ENCODE peak calls at places on chromosomes 1 and 21, in seven cellular contexts. U is CD8-positive, alpha-beta T cell; J is ascending aorta; C is A549; Y is heart right ventricle; H is esophagus muscularis mucosa; S is cardiac muscle cell. R is an unnamed sample. For H3K9me3, the result is how much of the 10 kb centered on the place peaks cover.

GRCh38 chr1:234683856-234684632 is 74.1 kb upstream of the IRF2BP2 start:
- DNase-seq in S (peak), H (peak), Y (no peak), J (no peak), C (peak), U (no peak), R (peak)

GRCh38 chr1:232991238-232991637 is 40.8 kb downstream of the NTPCR start:
- DNase-seq in C (no peak), S (no peak), H (no peak), U (no peak), Y (no peak), J (no peak), R (no peak)

GRCh38 chr1:16459503-16459902 is 19.0 kb downstream of the NECAP2 start:
- DNase-seq in Y (no peak), S (no peak), J (no peak), H (no peak), C (no peak), U (no peak), R (no peak)

GRCh38 chr1:58813361-58813760 is 29.5 kb upstream of the JUN start:
- DNase-seq in H (no peak), S (no peak), Y (no peak), C (no peak), J (no peak), U (no peak), R (no peak)

GRCh38 chr1:61459345-61459744 is 265.6 kb downstream of the TM2D1 start:
- DNase-seq in C (no peak), S (no peak), J (no peak), H (no peak), U (no peak), Y (no peak), R (no peak)

GRCh38 chr1:23074012-23074411 is 54.7 kb downstream of the KDM1A start:
- DNase-seq in U (no peak), S (no peak), J (no peak), H (no peak), C (no peak), Y (no peak), R (no peak)

GRCh38 chr1:53622531-53622930 is 116.4 kb downstream of the GLIS1 start:
- DNase-seq in U (no peak), H (no peak), S (no peak), J (no peak), C (no peak), Y (no peak), R (no peak)

GRCh38 chr21:45431781-45432572 is 27.0 kb downstream of the COL18A1 start:
- DNase-seq in H (no peak), S (no peak), Y (no peak), C (no peak), U (no peak), J (no peak), R (no peak)

GRCh38 chr1:53737648-53738204 is 1.2 kb downstream of the GLIS1 start:
- DNase-seq in U (no peak), H (no peak), J (no peak), Y (peak), S (no peak), C (no peak), R (no peak)

GRCh38 chr1:34800214-34800613 is 7.4 kb downstream of the GJA4 start:
- DNase-seq in U (no peak), H (no peak), S (peak), Y (no peak), C (no peak), J (no peak), R (no peak)

GRCh38 chr1:116680752-116681151 is 13.2 kb upstream of the IGSF3 start:
- DNase-seq in J (no peak), C (no peak), S (no peak), H (no peak), Y (no peak), U (no peak), R (no peak)

GRCh38 chr21:39041815-39042214 is 141.4 kb downstream of the PSMG1 start:
- DNase-seq in Y (no peak), J (no peak), C (no peak), H (no peak), S (no peak), U (no peak), R (no peak)

GRCh38 chr1:63323866-63324778 is 1.8 kb downstream of the FOXD3 start:
- DNase-seq in U (no peak), J (no peak), C (no peak), Y (no peak), H (no peak), S (no peak), R (no peak)

GRCh38 chr1:6473156-6473555 is 7.2 kb upstream of the TNFRSF25 start:
- DNase-seq in U (no peak), S (no peak), Y (no peak), J (no peak), C (no peak), H (no peak), R (no peak)

GRCh38 chr1:15172405-15173259 is 19.1 kb downstream of the TMEM51 start:
- DNase-seq in J (no peak), S (peak), C (no peak), U (no peak), H (no peak), Y (no peak), R (no peak)

GRCh38 chr1:78760858-78761257 is 111.2 kb downstream of the IFI44 start:
- DNase-seq in C (peak), U (no peak), J (no peak), H (no peak), Y (no peak), S (no peak), R (no peak)

GRCh38 chr1:205535866-205536758 is 31.6 kb downstream of the CDK18 start:
- DNase-seq in S (no peak), C (no peak), H (no peak), Y (no peak), J (no peak), U (no peak), R (no peak)

GRCh38 chr1:221035680-221036153 is 156.5 kb downstream of the HLX start:
- DNase-seq in C (no peak), Y (no peak), H (no peak), S (peak), J (no peak), U (no peak), R (no peak)

GRCh38 chr21:35525443-35525842 is 476.3 kb upstream of the RUNX1 start:
- DNase-seq in Y (no peak), U (no peak), H (no peak), J (no peak), S (no peak), C (no peak), R (no peak)

GRCh38 chr1:157193702-157194391 is 55.7 kb upstream of the ETV3 start:
- DNase-seq in H (peak), C (peak), Y (peak), J (no peak), U (peak), S (peak), R (peak)

DNA sequence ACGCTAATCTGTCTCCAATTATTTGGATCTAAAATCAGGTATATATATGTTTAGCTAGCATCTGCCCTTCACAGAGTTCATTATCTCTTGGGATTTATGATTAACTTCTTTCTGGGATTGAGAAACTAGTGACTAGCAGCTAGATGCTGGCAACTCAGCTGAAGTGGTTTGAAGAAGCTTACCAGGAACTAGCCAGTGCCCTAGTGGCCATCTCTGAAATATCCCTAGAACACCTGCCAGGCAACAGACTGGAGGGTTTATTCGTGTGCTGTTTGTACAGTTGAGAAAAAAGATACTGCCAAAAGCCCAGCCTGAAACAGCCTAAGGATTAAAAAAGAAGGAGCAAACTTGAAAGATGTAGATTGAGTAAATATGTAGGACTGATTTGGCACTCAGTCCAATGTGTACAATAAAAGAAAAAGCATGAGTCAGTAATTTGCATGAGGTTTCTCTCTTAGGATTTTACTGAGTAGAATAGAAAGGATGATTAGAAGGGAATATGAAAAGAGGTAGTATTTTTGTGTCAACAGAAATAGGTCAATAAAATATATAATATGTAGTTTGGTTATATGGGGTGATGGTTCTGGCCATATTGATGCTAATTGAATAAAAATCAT is 1144.6 kb upstream of the ADGRL2 start:
- DNase-seq in C (peak), S (no peak), U (no peak), Y (no peak), J (no peak), H (no peak), R (no peak)
- TF ChIP-seq CTCF in C (peak), S (no peak), U (no peak), Y (no peak), J (no peak), H (no peak), R (no peak)

GRCh38 chr21:44375281-44375651 is 21.8 kb downstream of the TRPM2 start:
- DNase-seq in U (peak), S (no peak), H (no peak), Y (no peak), C (no peak), J (no peak), R (no peak)
- H3K4me3 ChIP-seq in U (no peak), S (no peak), H (no peak), Y (no peak), C (no peak), J (no peak), R (no peak)

DNA sequence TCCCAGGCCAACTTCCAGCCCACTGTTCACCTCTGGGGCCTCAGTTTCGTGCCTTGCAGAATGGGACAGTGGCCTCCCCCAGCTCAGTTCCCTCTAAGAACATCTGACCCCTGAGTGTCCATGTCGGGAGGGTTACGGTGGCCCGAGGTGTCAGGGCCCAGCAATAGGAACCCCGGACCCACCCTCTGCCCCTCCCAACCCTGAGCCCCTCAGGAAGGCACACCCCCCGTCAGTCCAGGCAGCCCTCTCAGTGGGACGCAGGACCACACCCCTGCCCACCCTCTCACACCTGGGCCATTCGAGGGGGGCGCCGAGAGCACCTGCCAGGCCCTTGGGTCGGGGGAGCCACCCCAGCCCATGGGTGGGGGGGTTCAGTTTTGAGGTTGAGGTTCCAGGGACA is 447 bp downstream of the TTC34 start:
- DNase-seq in S (no peak), U (no peak), J (no peak), H (no peak), Y (peak), C (no peak), R (no peak)
- H3K9me3 ChIP-seq in S (under half), U (under half), J (under half), H (under half), Y (under half), C (under half), R (under half)

GRCh38 chr1:200401708-200402107 is 8.1 kb downstream of the ZNF281 start:
- DNase-seq in Y (no peak), U (no peak), S (no peak), C (no peak), H (no peak), J (no peak), R (no peak)
- TF ChIP-seq CTCF in Y (no peak), U (no peak), S (no peak), C (no peak), H (no peak), J (no peak), R (no peak)

DNA sequence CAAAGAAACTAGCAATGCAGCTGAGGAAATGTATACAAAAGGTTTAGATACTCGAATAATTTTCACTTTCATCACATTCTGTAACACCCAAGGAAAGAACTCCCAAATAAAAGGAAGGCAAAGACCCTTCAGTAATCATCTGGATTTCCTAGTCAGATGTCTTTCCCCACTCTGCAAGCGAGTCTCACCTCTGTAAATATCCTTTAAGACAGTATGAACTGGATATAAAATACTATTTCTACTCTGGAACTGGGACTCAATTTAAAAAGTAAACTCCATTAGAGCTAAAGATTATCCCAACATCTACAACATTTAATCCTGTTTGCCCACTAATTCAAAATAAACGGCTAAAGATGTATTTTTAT is 27.0 kb downstream of the C2CD2 start:
- DNase-seq in U (no peak), J (no peak), C (no peak), Y (no peak), S (no peak), H (no peak), R (no peak)
- H3K4me3 ChIP-seq in U (peak), J (peak), C (no peak), Y (peak), S (no peak), H (peak), R (peak)

DNA sequence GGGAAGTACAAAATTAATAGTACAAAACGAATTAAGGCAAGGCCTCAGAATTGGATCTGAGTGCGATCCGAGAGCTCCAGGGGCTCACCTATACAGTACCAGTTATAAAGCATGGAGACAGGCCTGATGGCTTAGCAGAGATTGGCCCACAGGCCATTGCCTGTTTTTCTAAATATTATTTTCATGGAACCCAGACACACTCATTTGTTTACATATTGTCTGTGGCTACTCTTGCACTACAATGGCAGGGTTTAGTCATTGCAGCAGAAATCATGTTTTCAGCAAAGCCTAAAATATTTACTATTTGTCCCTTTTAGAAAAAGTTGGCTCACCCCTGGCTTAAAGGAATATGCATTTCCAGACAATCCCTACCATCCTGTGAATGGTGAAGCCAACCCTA is 578.9 kb downstream of the PLPP3 start:
- DNase-seq in U (no peak), C (no peak), Y (no peak), H (no peak), J (no peak), S (no peak), R (no peak)
- H3K9me3 ChIP-seq in U (under half), C (under half), Y (under half), H (under half), J (under half), S (under half), R (under half)

GRCh38 chr1:91404151-91405012 is at the start of gene HFM1:
- DNase-seq in C (peak), Y (peak), H (no peak), J (peak), U (peak), S (peak), R (peak)

GRCh38 chr1:91402023-91402422 is 2.6 kb downstream of the HFM1 start:
- DNase-seq in U (no peak), J (no peak), S (peak), H (no peak), Y (no peak), C (peak), R (no peak)

GRCh38 chr1:91406773-91407389 is 2.2 kb upstream of the HFM1 start:
- DNase-seq in U (no peak), C (no peak), H (no peak), Y (no peak), J (no peak), S (peak), R (no peak)
- TF ChIP-seq CTCF in U (no peak), C (peak), H (peak), Y (no peak), J (no peak), S (peak), R (no peak)

GRCh38 chr1:160520582-160520981 is 2.5 kb downstream of the SLAMF6 start:
- DNase-seq in J (no peak), S (no peak), U (no peak), Y (no peak), C (no peak), H (no peak), R (no peak)

GRCh38 chr1:160522136-160522535 is 919 bp downstream of the SLAMF6 start:
- DNase-seq in U (no peak), S (no peak), H (no peak), Y (no peak), C (no peak), J (no peak), R (no peak)

GRCh38 chr1:160522622-160523345 is at the start of gene SLAMF6:
- DNase-seq in H (no peak), J (no peak), Y (no peak), U (peak), S (no peak), C (no peak), R (no peak)

GRCh38 chr1:160520999-160521398 is 2.1 kb downstream of the SLAMF6 start:
- DNase-seq in Y (no peak), H (no peak), S (no peak), C (no peak), U (no peak), J (no peak), R (no peak)

DNA sequence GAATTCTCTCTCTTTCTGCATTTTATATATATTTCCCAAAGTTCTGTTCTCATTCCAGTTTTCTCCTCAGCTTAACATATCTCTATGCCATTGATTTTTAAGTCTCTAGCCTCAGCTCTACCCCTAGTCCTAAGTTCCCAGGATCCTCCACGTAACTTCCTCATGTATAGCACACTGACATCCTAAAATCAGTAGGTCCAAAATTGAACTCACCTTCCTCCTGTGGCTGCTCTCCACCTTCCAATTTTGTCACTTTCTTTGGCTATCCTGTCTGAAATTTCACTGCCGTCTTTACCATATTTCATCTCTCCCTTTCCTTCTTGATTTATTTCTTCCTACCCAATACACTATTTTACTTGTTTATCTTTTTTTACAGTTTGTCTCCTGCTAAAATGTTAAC is 1.5 kb downstream of the SLAMF6 start:
- DNase-seq in J (no peak), H (no peak), C (no peak), U (no peak), S (no peak), Y (no peak), R (no peak)
- H3K4me3 ChIP-seq in J (no peak), H (no peak), C (no peak), U (peak), S (no peak), Y (peak), R (peak)